ENCODE peak calls at places on chromosomes 4 and X, in seven cellular contexts. One of them, this sample, is unnamed.

GRCh38 chr4:1300466-1301455 is 11.1 kb downstream of the MAEA start:
- DNase-seq in T1000: peak
- DNase-seq in kidney epithelial cell: no peak
- DNase-seq in hepatic stellate cell: no peak
- DNase-seq in ascending aorta: peak
- DNase-seq in neural progenitor cell: no peak
- DNase-seq in substantia nigra: peak
- DNase-seq in this sample: no peak

GRCh38 chr4:141636077-141636770 is at the start of gene IL15:
- DNase-seq in T1000: peak
- DNase-seq in kidney epithelial cell: no peak
- DNase-seq in hepatic stellate cell: peak
- DNase-seq in ascending aorta: peak
- DNase-seq in neural progenitor cell: peak
- DNase-seq in substantia nigra: peak
- DNase-seq in this sample: no peak

GRCh38 chrX:22323541-22323940 is 50.8 kb downstream of the CBLL2 start:
- DNase-seq in T1000: no peak
- DNase-seq in kidney epithelial cell: no peak
- DNase-seq in hepatic stellate cell: peak
- DNase-seq in ascending aorta: no peak
- DNase-seq in neural progenitor cell: no peak
- DNase-seq in substantia nigra: no peak
- DNase-seq in this sample: no peak

GRCh38 chr4:18422685-18423084 is 401.1 kb upstream of the LCORL start:
- DNase-seq in T1000: no peak
- DNase-seq in kidney epithelial cell: no peak
- DNase-seq in hepatic stellate cell: no peak
- DNase-seq in ascending aorta: no peak
- DNase-seq in neural progenitor cell: no peak
- DNase-seq in substantia nigra: no peak
- DNase-seq in this sample: no peak

GRCh38 chr4:128379860-128380259 is 92.2 kb upstream of the PGRMC2 start:
- DNase-seq in T1000: no peak
- DNase-seq in kidney epithelial cell: no peak
- DNase-seq in hepatic stellate cell: peak
- DNase-seq in ascending aorta: no peak
- DNase-seq in neural progenitor cell: peak
- DNase-seq in substantia nigra: no peak
- DNase-seq in this sample: no peak

GRCh38 chr4:106287353-106287969 is 28.5 kb downstream of the TBCK start:
- DNase-seq in T1000: peak
- DNase-seq in kidney epithelial cell: peak
- DNase-seq in hepatic stellate cell: peak
- DNase-seq in ascending aorta: no peak
- DNase-seq in neural progenitor cell: no peak
- DNase-seq in substantia nigra: no peak
- DNase-seq in this sample: no peak

GRCh38 chr4:108571027-108571569 is 49.3 kb upstream of the RPL34 start:
- DNase-seq in T1000: no peak
- DNase-seq in kidney epithelial cell: no peak
- DNase-seq in hepatic stellate cell: peak
- DNase-seq in ascending aorta: no peak
- DNase-seq in neural progenitor cell: no peak
- DNase-seq in substantia nigra: no peak
- DNase-seq in this sample: no peak

GRCh38 chr4:174198396-174199179 is 84.9 kb downstream of the FBXO8 start:
- DNase-seq in T1000: peak
- DNase-seq in kidney epithelial cell: no peak
- DNase-seq in hepatic stellate cell: no peak
- DNase-seq in ascending aorta: no peak
- DNase-seq in neural progenitor cell: no peak
- DNase-seq in substantia nigra: no peak
- DNase-seq in this sample: no peak

GRCh38 chr4:61185288-61185687 is 14.8 kb upstream of the ADGRL3 start:
- DNase-seq in T1000: no peak
- DNase-seq in kidney epithelial cell: no peak
- DNase-seq in hepatic stellate cell: no peak
- DNase-seq in ascending aorta: no peak
- DNase-seq in neural progenitor cell: no peak
- DNase-seq in substantia nigra: no peak
- DNase-seq in this sample: no peak

GRCh38 chrX:113412106-113412505 is 571.5 kb upstream of the AMOT start:
- DNase-seq in T1000: no peak
- DNase-seq in kidney epithelial cell: no peak
- DNase-seq in hepatic stellate cell: no peak
- DNase-seq in ascending aorta: no peak
- DNase-seq in neural progenitor cell: no peak
- DNase-seq in substantia nigra: no peak
- DNase-seq in this sample: no peak

GRCh38 chr4:188154668-188155423 is 15.6 kb downstream of the TRIML1 start:
- DNase-seq in T1000: no peak
- DNase-seq in kidney epithelial cell: no peak
- DNase-seq in hepatic stellate cell: no peak
- DNase-seq in ascending aorta: no peak
- DNase-seq in neural progenitor cell: no peak
- DNase-seq in substantia nigra: no peak
- DNase-seq in this sample: no peak

GRCh38 chr4:141046255-141046654 is 87.0 kb downstream of the RNF150 start:
- DNase-seq in T1000: no peak
- DNase-seq in kidney epithelial cell: peak
- DNase-seq in hepatic stellate cell: peak
- DNase-seq in ascending aorta: no peak
- DNase-seq in neural progenitor cell: no peak
- DNase-seq in substantia nigra: no peak
- DNase-seq in this sample: no peak

GRCh38 chrX:70301716-70302115 is 11.8 kb downstream of the KIF4A start:
- DNase-seq in T1000: no peak
- DNase-seq in kidney epithelial cell: no peak
- DNase-seq in hepatic stellate cell: no peak
- DNase-seq in ascending aorta: no peak
- DNase-seq in neural progenitor cell: no peak
- DNase-seq in substantia nigra: no peak
- DNase-seq in this sample: no peak

GRCh38 chr4:7390366-7390765 is 44.4 kb downstream of the PSAPL1 start:
- DNase-seq in T1000: no peak
- DNase-seq in kidney epithelial cell: no peak
- DNase-seq in hepatic stellate cell: no peak
- DNase-seq in ascending aorta: no peak
- DNase-seq in neural progenitor cell: no peak
- DNase-seq in substantia nigra: no peak
- DNase-seq in this sample: no peak

GRCh38 chrX:63330681-63331080 is 20.5 kb downstream of the SPIN4 start:
- DNase-seq in T1000: no peak
- DNase-seq in kidney epithelial cell: no peak
- DNase-seq in hepatic stellate cell: no peak
- DNase-seq in ascending aorta: no peak
- DNase-seq in neural progenitor cell: no peak
- DNase-seq in substantia nigra: no peak
- DNase-seq in this sample: no peak

GRCh38 chrX:640641-641040 is 10.1 kb downstream of the SHOX start:
- DNase-seq in T1000: no peak
- DNase-seq in kidney epithelial cell: no peak
- DNase-seq in hepatic stellate cell: no peak
- DNase-seq in ascending aorta: no peak
- DNase-seq in neural progenitor cell: no peak
- DNase-seq in substantia nigra: no peak
- DNase-seq in this sample: no peak

GRCh38 chr4:3408793-3409330 is 32.9 kb upstream of the HGFAC start:
- DNase-seq in T1000: no peak
- DNase-seq in kidney epithelial cell: no peak
- DNase-seq in hepatic stellate cell: no peak
- DNase-seq in ascending aorta: no peak
- DNase-seq in neural progenitor cell: no peak
- DNase-seq in substantia nigra: no peak
- DNase-seq in this sample: no peak

GRCh38 chr4:109495514-109495913 is 61.9 kb downstream of the SEC24B start:
- DNase-seq in T1000: no peak
- DNase-seq in kidney epithelial cell: no peak
- DNase-seq in hepatic stellate cell: no peak
- DNase-seq in ascending aorta: no peak
- DNase-seq in neural progenitor cell: no peak
- DNase-seq in substantia nigra: no peak
- DNase-seq in this sample: no peak

GRCh38 chrX:22310779-22311178 is 38.1 kb downstream of the CBLL2 start:
- DNase-seq in T1000: no peak
- DNase-seq in kidney epithelial cell: no peak
- DNase-seq in hepatic stellate cell: no peak
- DNase-seq in ascending aorta: no peak
- DNase-seq in neural progenitor cell: no peak
- DNase-seq in substantia nigra: no peak
- DNase-seq in this sample: no peak

This sample was measured in GOT3.